ENCODE peak calls at places on chromosomes 2 and 18, in eight cellular contexts. One of them, this sample, is unnamed.
A peak's percentile ranks its signal among the peaks of the same experiment; 100 is the strongest.

GRCh38 chr2:72893594-72894319 is 6.5 kb downstream of the SPR start:
- DNase-seq in NB4: peak; percentile 75
- DNase-seq in spleen: no peak
- DNase-seq in sigmoid colon: no peak
- DNase-seq in IMR-90: peak; percentile 73
- DNase-seq in prostate gland: no peak
- DNase-seq in tibial nerve: no peak
- DNase-seq in breast epithelium: no peak
- DNase-seq in this sample: no peak

GRCh38 chr2:36695746-36696415 is 626 bp upstream of the VIT start:
- DNase-seq in tibial nerve: no peak
- DNase-seq in NB4: peak; percentile 74
- DNase-seq in IMR-90: peak; percentile 73
- DNase-seq in spleen: no peak
- DNase-seq in prostate gland: no peak
- DNase-seq in breast epithelium: no peak
- DNase-seq in sigmoid colon: no peak
- DNase-seq in this sample: no peak

GRCh38 chr2:21317131-21317530 is 193.4 kb downstream of the TDRD15 start:
- DNase-seq in sigmoid colon: peak; percentile 64
- DNase-seq in prostate gland: no peak
- DNase-seq in IMR-90: peak; percentile 8
- DNase-seq in NB4: peak; percentile 64
- DNase-seq in tibial nerve: peak; percentile 72
- DNase-seq in spleen: no peak
- DNase-seq in breast epithelium: no peak
- DNase-seq in this sample: no peak

GRCh38 chr18:11037841-11038240 is 111.5 kb downstream of the PIEZO2 start:
- DNase-seq in spleen: no peak
- DNase-seq in sigmoid colon: no peak
- DNase-seq in prostate gland: no peak
- DNase-seq in breast epithelium: no peak
- DNase-seq in tibial nerve: no peak
- DNase-seq in IMR-90: no peak
- DNase-seq in NB4: no peak
- DNase-seq in this sample: no peak

GRCh38 chr18:12645751-12646203 is 12.1 kb downstream of the SPIRE1 start:
- DNase-seq in spleen: no peak
- DNase-seq in breast epithelium: peak; percentile 53
- DNase-seq in sigmoid colon: peak; percentile 73
- DNase-seq in tibial nerve: no peak
- DNase-seq in prostate gland: peak; percentile 31
- DNase-seq in NB4: no peak
- DNase-seq in IMR-90: peak; percentile 52
- DNase-seq in this sample: peak; percentile 57

GRCh38 chr18:9804517-9805104 is 81.2 kb upstream of the TXNDC2 start:
- DNase-seq in IMR-90: no peak
- DNase-seq in tibial nerve: no peak
- DNase-seq in sigmoid colon: no peak
- DNase-seq in prostate gland: peak; percentile 44
- DNase-seq in breast epithelium: no peak
- DNase-seq in spleen: no peak
- DNase-seq in NB4: peak; percentile 14
- DNase-seq in this sample: no peak

GRCh38 chr2:98460573-98461560 is 16.2 kb downstream of the INPP4A start:
- DNase-seq in NB4: peak; percentile 44
- DNase-seq in sigmoid colon: peak; percentile 62
- DNase-seq in tibial nerve: no peak
- DNase-seq in prostate gland: no peak
- DNase-seq in spleen: peak; percentile 93
- DNase-seq in IMR-90: no peak
- DNase-seq in breast epithelium: no peak
- DNase-seq in this sample: no peak

GRCh38 chr2:240197439-240198139 is 57.1 kb upstream of the OTOS start:
- DNase-seq in spleen: peak; percentile 18
- DNase-seq in breast epithelium: no peak
- DNase-seq in tibial nerve: no peak
- DNase-seq in prostate gland: no peak
- DNase-seq in sigmoid colon: peak; percentile 38
- DNase-seq in NB4: no peak
- DNase-seq in IMR-90: no peak
- DNase-seq in this sample: peak; percentile 72

GRCh38 chr2:113157897-113158753 is 15.6 kb upstream of the PSD4 start:
- DNase-seq in breast epithelium: no peak
- DNase-seq in tibial nerve: no peak
- DNase-seq in IMR-90: peak; percentile 26
- DNase-seq in NB4: no peak
- DNase-seq in prostate gland: no peak
- DNase-seq in spleen: no peak
- DNase-seq in sigmoid colon: no peak
- DNase-seq in this sample: no peak

GRCh38 chr2:234879671-234880455 is 72.0 kb upstream of the SH3BP4 start:
- DNase-seq in tibial nerve: no peak
- DNase-seq in NB4: no peak
- DNase-seq in spleen: no peak
- DNase-seq in sigmoid colon: no peak
- DNase-seq in breast epithelium: no peak
- DNase-seq in IMR-90: peak; percentile 97
- DNase-seq in prostate gland: no peak
- DNase-seq in this sample: no peak

GRCh38 chr2:107062599-107063196 is 176.7 kb upstream of the ST6GAL2 start:
- DNase-seq in NB4: no peak
- DNase-seq in spleen: no peak
- DNase-seq in sigmoid colon: no peak
- DNase-seq in prostate gland: no peak
- DNase-seq in tibial nerve: no peak
- DNase-seq in IMR-90: no peak
- DNase-seq in breast epithelium: no peak
- DNase-seq in this sample: no peak

GRCh38 chr18:41996020-41996419 is 41.0 kb downstream of the PIK3C3 start:
- DNase-seq in sigmoid colon: no peak
- DNase-seq in IMR-90: no peak
- DNase-seq in prostate gland: no peak
- DNase-seq in NB4: no peak
- DNase-seq in spleen: no peak
- DNase-seq in tibial nerve: no peak
- DNase-seq in breast epithelium: no peak
- DNase-seq in this sample: no peak

GRCh38 chr2:26529406-26530070 is 51.6 kb upstream of the OTOF start:
- DNase-seq in spleen: peak; percentile 41
- DNase-seq in tibial nerve: no peak
- DNase-seq in IMR-90: no peak
- DNase-seq in NB4: no peak
- DNase-seq in breast epithelium: no peak
- DNase-seq in prostate gland: no peak
- DNase-seq in sigmoid colon: peak; percentile 35
- DNase-seq in this sample: no peak

GRCh38 chr2:119553687-119554344 is 9.6 kb downstream of the CFAP221 start:
- DNase-seq in prostate gland: no peak
- DNase-seq in tibial nerve: no peak
- DNase-seq in breast epithelium: no peak
- DNase-seq in IMR-90: no peak
- DNase-seq in spleen: no peak
- DNase-seq in NB4: no peak
- DNase-seq in sigmoid colon: no peak
- DNase-seq in this sample: no peak

GRCh38 chr2:96537066-96537733 is 648 bp downstream of the ARID5A start:
- DNase-seq in NB4: peak; percentile 97
- DNase-seq in breast epithelium: peak; percentile 63
- DNase-seq in prostate gland: peak; percentile 44
- DNase-seq in sigmoid colon: peak; percentile 87
- DNase-seq in tibial nerve: peak; percentile 69
- DNase-seq in spleen: peak; percentile 97
- DNase-seq in IMR-90: peak; percentile 38
- DNase-seq in this sample: peak; percentile 72
- TF ChIP-seq POLR2A in NB4: no peak
- TF ChIP-seq POLR2A in breast epithelium: no peak
- TF ChIP-seq POLR2A in prostate gland: no peak
- TF ChIP-seq POLR2A in sigmoid colon: peak; percentile 16
- TF ChIP-seq POLR2A in tibial nerve: no peak
- TF ChIP-seq POLR2A in spleen: no peak
- TF ChIP-seq POLR2A in IMR-90: no peak
- TF ChIP-seq POLR2A in this sample: no peak

GRCh38 chr18:63306819-63307554 is 12.6 kb downstream of the BCL2 start:
- DNase-seq in IMR-90: no peak
- DNase-seq in NB4: no peak
- DNase-seq in tibial nerve: no peak
- DNase-seq in sigmoid colon: no peak
- DNase-seq in prostate gland: no peak
- DNase-seq in spleen: no peak
- DNase-seq in breast epithelium: no peak
- DNase-seq in this sample: no peak

GRCh38 chr18:63311481-63312409 is 7.8 kb downstream of the BCL2 start:
- DNase-seq in spleen: no peak
- DNase-seq in tibial nerve: no peak
- DNase-seq in NB4: no peak
- DNase-seq in prostate gland: no peak
- DNase-seq in sigmoid colon: no peak
- DNase-seq in breast epithelium: no peak
- DNase-seq in IMR-90: no peak
- DNase-seq in this sample: no peak

GRCh38 chr18:63306249-63306648 is 13.3 kb downstream of the BCL2 start:
- DNase-seq in sigmoid colon: no peak
- DNase-seq in NB4: no peak
- DNase-seq in tibial nerve: no peak
- DNase-seq in IMR-90: no peak
- DNase-seq in spleen: no peak
- DNase-seq in prostate gland: no peak
- DNase-seq in breast epithelium: no peak
- DNase-seq in this sample: no peak

GRCh38 chr18:63307555-63308200 is 11.9 kb downstream of the BCL2 start:
- DNase-seq in sigmoid colon: no peak
- DNase-seq in NB4: no peak
- DNase-seq in IMR-90: no peak
- DNase-seq in tibial nerve: no peak
- DNase-seq in prostate gland: no peak
- DNase-seq in spleen: no peak
- DNase-seq in breast epithelium: no peak
- DNase-seq in this sample: no peak

GRCh38 chr18:63309422-63309821 is 10.1 kb downstream of the BCL2 start:
- DNase-seq in breast epithelium: no peak
- DNase-seq in IMR-90: no peak
- DNase-seq in tibial nerve: no peak
- DNase-seq in sigmoid colon: no peak
- DNase-seq in prostate gland: no peak
- DNase-seq in NB4: no peak
- DNase-seq in spleen: no peak
- DNase-seq in this sample: no peak
- TF ChIP-seq POLR2A in breast epithelium: no peak
- TF ChIP-seq POLR2A in IMR-90: no peak
- TF ChIP-seq POLR2A in tibial nerve: no peak
- TF ChIP-seq POLR2A in sigmoid colon: no peak
- TF ChIP-seq POLR2A in prostate gland: no peak
- TF ChIP-seq POLR2A in NB4: no peak
- TF ChIP-seq POLR2A in spleen: no peak
- TF ChIP-seq POLR2A in this sample: no peak

DNA sequence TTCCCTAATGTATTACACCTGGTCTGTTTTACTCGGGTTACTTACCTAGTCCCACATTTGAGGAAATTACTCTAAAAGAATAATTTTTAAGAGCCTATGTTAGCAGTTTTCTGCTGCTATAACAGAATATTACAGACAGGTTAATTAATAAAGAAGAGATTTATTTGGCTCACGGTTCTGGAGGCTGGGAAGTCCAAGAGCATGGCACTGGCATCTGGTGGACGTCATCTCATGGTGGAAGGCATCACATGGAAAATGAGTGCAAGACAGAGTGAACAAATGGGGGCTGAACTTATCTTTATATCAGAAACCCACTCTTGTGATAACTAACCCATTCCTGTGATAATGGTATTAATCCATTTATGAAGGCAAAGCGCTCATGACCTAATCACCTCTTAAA is 12.8 kb upstream of the GLS start:
- DNase-seq in NB4: no peak
- DNase-seq in IMR-90: no peak
- DNase-seq in tibial nerve: no peak
- DNase-seq in spleen: no peak
- DNase-seq in prostate gland: no peak
- DNase-seq in breast epithelium: no peak
- DNase-seq in sigmoid colon: no peak
- DNase-seq in this sample: no peak
- TF ChIP-seq POLR2A in NB4: no peak
- TF ChIP-seq POLR2A in IMR-90: no peak
- TF ChIP-seq POLR2A in tibial nerve: no peak
- TF ChIP-seq POLR2A in spleen: no peak
- TF ChIP-seq POLR2A in prostate gland: no peak
- TF ChIP-seq POLR2A in breast epithelium: no peak
- TF ChIP-seq POLR2A in sigmoid colon: no peak
- TF ChIP-seq POLR2A in this sample: no peak

DNA sequence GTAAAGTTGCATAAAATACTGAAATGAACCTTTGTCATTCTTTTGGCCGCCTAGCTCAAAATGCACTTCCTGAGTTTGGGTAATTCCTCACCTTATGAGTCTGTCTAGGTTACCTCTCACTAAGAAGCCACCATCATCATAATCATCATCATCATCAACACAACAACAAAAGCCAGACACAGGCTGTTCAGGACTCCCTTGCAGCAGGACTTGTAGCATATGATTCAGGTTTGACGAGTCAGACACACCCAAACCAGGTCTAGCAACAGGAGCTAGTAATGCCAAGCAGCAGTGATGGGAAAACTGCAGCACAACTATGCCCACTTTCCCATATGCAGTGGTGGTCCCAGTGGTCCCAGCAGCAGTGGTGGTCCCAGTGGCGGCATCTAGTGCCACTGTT is 2.8 kb upstream of the SGO2 start:
- DNase-seq in spleen: no peak
- DNase-seq in IMR-90: no peak
- DNase-seq in NB4: no peak
- DNase-seq in tibial nerve: no peak
- DNase-seq in sigmoid colon: no peak
- DNase-seq in breast epithelium: no peak
- DNase-seq in prostate gland: no peak
- DNase-seq in this sample: no peak
- TF ChIP-seq POLR2A in spleen: no peak
- TF ChIP-seq POLR2A in IMR-90: no peak
- TF ChIP-seq POLR2A in NB4: no peak
- TF ChIP-seq POLR2A in tibial nerve: no peak
- TF ChIP-seq POLR2A in sigmoid colon: no peak
- TF ChIP-seq POLR2A in breast epithelium: no peak
- TF ChIP-seq POLR2A in prostate gland: no peak
- TF ChIP-seq POLR2A in this sample: no peak

This sample was measured in lower leg skin.